ENCODE peak calls at places on chromosomes 13 and 19, in ten cellular contexts. R is left ventricle myocardium superior; D is mucosa of gallbladder; X is NCI-H2081 treated with DMSO at 0.1 percent for 48 hours; H is WTC11; F is stimulated activated naive B cell treated with anti-CD40 and anti-IgM and Interleukin-4, amounts not matched to agents 10 μg/mL and 1 μg/mL and 100 μg/mL, for 72 hours; N is HFF-Myc; V is stimulated activated CD4-positive, alpha-beta T cell treated with anti-CD3 and anti-CD28 coated beads, Interleukin-12 subunit alpha, Interleukin-12 subunit beta, amount 100 ng/mL, for 48 hours; E is ureter; A is foreskin fibroblast. Q is an unnamed sample.

GRCh38 chr19:49415102-49415809 is 8.0 kb downstream of the PTH2 start:
- DNase-seq in E (no peak), V (no peak), X (no peak), N (no peak), F (peak), D (no peak), R (no peak), A (no peak), H (no peak), Q (no peak)

GRCh38 chr19:8391274-8392016 is 1.3 kb downstream of the RAB11B start:
- DNase-seq in D (no peak), X (no peak), H (no peak), V (no peak), E (no peak), R (no peak), N (no peak), F (no peak), A (no peak), Q (no peak)

GRCh38 chr19:54481326-54481930 is 8.3 kb upstream of the CDC42EP5 start:
- DNase-seq in A (no peak), D (no peak), H (peak), N (no peak), R (no peak), F (no peak), V (peak), E (no peak), X (no peak), Q (no peak)

GRCh38 chr13:106523566-106523965 is 11.9 kb downstream of the EFNB2 start:
- DNase-seq in V (no peak), R (no peak), D (no peak), N (no peak), F (no peak), H (no peak), A (peak), E (no peak), X (no peak), Q (no peak)

GRCh38 chr19:30082611-30083010 is 140.6 kb downstream of the URI1 start:
- DNase-seq in E (no peak), N (no peak), V (no peak), H (no peak), D (no peak), X (no peak), R (peak), A (no peak), F (no peak), Q (no peak)

GRCh38 chr19:54247106-54247930 is 4.7 kb upstream of the LILRA6 start:
- DNase-seq in A (no peak), R (no peak), E (peak), D (no peak), H (no peak), F (no peak), X (no peak), V (no peak), N (no peak), Q (no peak)

GRCh38 chr13:97130201-97130600 is 91.9 kb upstream of the MBNL2 start:
- DNase-seq in V (no peak), H (no peak), X (no peak), F (no peak), N (no peak), E (no peak), A (no peak), R (no peak), D (no peak), Q (no peak)

GRCh38 chr13:50202485-50202884 is 187.2 kb downstream of the KCNRG start:
- DNase-seq in F (no peak), H (no peak), E (no peak), X (no peak), D (no peak), R (no peak), N (no peak), V (no peak), A (no peak), Q (no peak)

GRCh38 chr13:22945321-22946226 is 235.2 kb upstream of the SGCG start:
- DNase-seq in H (no peak), D (no peak), A (no peak), F (no peak), R (no peak), N (no peak), V (no peak), E (peak), X (no peak), Q (peak)

GRCh38 chr13:102704238-102704750 is 9.4 kb upstream of the METTL21C start:
- DNase-seq in X (no peak), F (no peak), R (no peak), N (no peak), E (no peak), H (no peak), V (no peak), A (no peak), D (no peak), Q (no peak)

GRCh38 chr19:52946322-52947310 is 16.1 kb downstream of the ZNF816 start:
- DNase-seq in E (peak), X (no peak), A (peak), V (no peak), F (no peak), R (peak), D (peak), N (no peak), H (peak), Q (no peak)

GRCh38 chr13:49569993-49570689 is 15.2 kb downstream of the RCBTB1 start:
- DNase-seq in V (no peak), D (no peak), A (no peak), E (no peak), R (no peak), N (no peak), H (no peak), X (no peak), F (no peak), Q (no peak)

GRCh38 chr13:57725480-57725879 is 93.9 kb downstream of the PCDH17 start:
- DNase-seq in E (no peak), R (no peak), H (no peak), X (no peak), N (no peak), D (no peak), F (no peak), V (no peak), A (no peak), Q (no peak)

GRCh38 chr19:11887618-11888531 is at the start of gene ZNF69:
- DNase-seq in R (peak), F (peak), E (peak), D (peak), N (no peak), H (peak), X (no peak), A (peak), V (peak), Q (peak)

GRCh38 chr13:23946067-23946466 is 48.8 kb upstream of the C1QTNF9B start:
- DNase-seq in X (no peak), R (no peak), E (no peak), N (no peak), V (no peak), F (no peak), A (no peak), D (no peak), H (no peak), Q (no peak)

GRCh38 chr13:100269837-100270236 is 180.9 kb downstream of the PCCA start:
- DNase-seq in D (peak), H (no peak), X (no peak), N (peak), E (peak), V (no peak), F (no peak), A (peak), R (peak), Q (no peak)

GRCh38 chr19:34962945-34963530 is 991 bp downstream of the ZNF792 start:
- DNase-seq in V (no peak), E (no peak), D (no peak), N (no peak), F (no peak), H (no peak), R (no peak), A (no peak), X (no peak), Q (no peak)

GRCh38 chr13:42651936-42652641 is 78.1 kb downstream of the TNFSF11 start:
- DNase-seq in V (no peak), R (no peak), X (no peak), N (no peak), H (no peak), E (no peak), A (no peak), F (no peak), D (no peak), Q (no peak)

GRCh38 chr19:19485161-19485997 is 30.0 kb downstream of the TSSK6 start:
- DNase-seq in N (no peak), A (peak), X (no peak), R (peak), E (no peak), V (no peak), H (no peak), D (no peak), F (peak), Q (no peak)

GRCh38 chr19:51015691-51016267 is 3.7 kb downstream of the KLK10 start:
- DNase-seq in R (no peak), N (no peak), H (no peak), V (no peak), E (no peak), A (no peak), F (no peak), D (no peak), X (no peak), Q (no peak)

GRCh38 chr19:49210901-49211451 is 53.4 kb downstream of the TRPM4 start:
- DNase-seq in V (no peak), X (no peak), A (no peak), N (no peak), D (no peak), H (no peak), F (no peak), R (no peak), E (no peak), Q (no peak)

GRCh38 chr19:29724102-29724641 is 9.1 kb upstream of the C19orf12 start:
- DNase-seq in H (peak), X (no peak), A (peak), R (no peak), D (no peak), N (no peak), F (no peak), E (no peak), V (no peak), Q (no peak)

GRCh38 chr13:113930711-113931637 is 42.9 kb downstream of the C13orf46 start:
- DNase-seq in V (peak), X (no peak), A (no peak), F (no peak), H (peak), R (no peak), E (peak), N (no peak), D (no peak), Q (no peak)

GRCh38 chr13:19888799-19889198 is 25.4 kb upstream of the ZMYM5 start:
- DNase-seq in H (no peak), F (no peak), R (no peak), X (no peak), E (no peak), N (no peak), V (no peak), D (no peak), A (no peak), Q (no peak)

GRCh38 chr13:63291701-63292100 is 1876.1 kb upstream of the PCDH20 start:
- DNase-seq in A (no peak), H (no peak), V (no peak), N (no peak), D (no peak), E (no peak), F (no peak), R (no peak), X (no peak), Q (no peak)

GRCh38 chr19:49601482-49602038 is 10.6 kb downstream of the PRR12 start:
- DNase-seq in A (no peak), R (no peak), N (no peak), V (no peak), D (no peak), X (no peak), F (no peak), E (no peak), H (no peak), Q (no peak)

GRCh38 chr13:93080587-93080986 is 146.0 kb upstream of the GPC6 start:
- DNase-seq in D (no peak), H (no peak), F (no peak), X (no peak), N (no peak), A (no peak), E (no peak), V (no peak), R (no peak), Q (no peak)

Q was measured in LoVo.